ENCODE peak calls at places on chromosomes 16 and 17, in five cellular contexts. C is IMR-90; F is CD8-positive, alpha-beta memory T cell; Q is fibroblast of lung; H is heart right ventricle. K is an unnamed sample. For H3K4me1, the result is how much of the 10 kb centered on the place peaks cover.

GRCh38 chr17:82876149-82876548 is 36.3 kb upstream of the ZNF750 start:
- DNase-seq in C (peak), F (no peak), Q (peak), H (no peak), K (no peak)

GRCh38 chr16:87133966-87134945 is 182.9 kb downstream of the C16orf95 start:
- DNase-seq in F (no peak), Q (no peak), H (no peak), C (no peak), K (no peak)

GRCh38 chr16:84226026-84226425 is 13.8 kb downstream of the KCNG4 start:
- DNase-seq in H (no peak), Q (no peak), C (no peak), F (no peak), K (no peak)

GRCh38 chr17:31508310-31509094 is 117.0 kb downstream of the RAB11FIP4 start:
- DNase-seq in Q (no peak), H (no peak), F (peak), C (peak), K (no peak)

GRCh38 chr17:1736348-1737281 is 6.1 kb upstream of the SERPINF2 start:
- DNase-seq in Q (peak), H (peak), C (peak), F (no peak), K (peak)

GRCh38 chr16:22255335-22255734 is 41.9 kb upstream of the POLR3E start:
- DNase-seq in Q (no peak), H (no peak), C (no peak), F (no peak), K (no peak)

GRCh38 chr17:74043976-74044375 is 159.5 kb upstream of the RPL38 start:
- DNase-seq in F (no peak), H (no peak), Q (no peak), C (no peak), K (no peak)

GRCh38 chr16:67169642-67170167 is 633 bp upstream of the NOL3 start:
- DNase-seq in H (no peak), Q (peak), C (no peak), F (no peak), K (no peak)

GRCh38 chr16:18802755-18803218 is 1.4 kb upstream of the ARL6IP1 start:
- DNase-seq in H (no peak), C (no peak), F (no peak), Q (no peak), K (no peak)
- H3K4me1 ChIP-seq in H (under half), C (under half), F (under half), Q (under half), K (half or more)

DNA sequence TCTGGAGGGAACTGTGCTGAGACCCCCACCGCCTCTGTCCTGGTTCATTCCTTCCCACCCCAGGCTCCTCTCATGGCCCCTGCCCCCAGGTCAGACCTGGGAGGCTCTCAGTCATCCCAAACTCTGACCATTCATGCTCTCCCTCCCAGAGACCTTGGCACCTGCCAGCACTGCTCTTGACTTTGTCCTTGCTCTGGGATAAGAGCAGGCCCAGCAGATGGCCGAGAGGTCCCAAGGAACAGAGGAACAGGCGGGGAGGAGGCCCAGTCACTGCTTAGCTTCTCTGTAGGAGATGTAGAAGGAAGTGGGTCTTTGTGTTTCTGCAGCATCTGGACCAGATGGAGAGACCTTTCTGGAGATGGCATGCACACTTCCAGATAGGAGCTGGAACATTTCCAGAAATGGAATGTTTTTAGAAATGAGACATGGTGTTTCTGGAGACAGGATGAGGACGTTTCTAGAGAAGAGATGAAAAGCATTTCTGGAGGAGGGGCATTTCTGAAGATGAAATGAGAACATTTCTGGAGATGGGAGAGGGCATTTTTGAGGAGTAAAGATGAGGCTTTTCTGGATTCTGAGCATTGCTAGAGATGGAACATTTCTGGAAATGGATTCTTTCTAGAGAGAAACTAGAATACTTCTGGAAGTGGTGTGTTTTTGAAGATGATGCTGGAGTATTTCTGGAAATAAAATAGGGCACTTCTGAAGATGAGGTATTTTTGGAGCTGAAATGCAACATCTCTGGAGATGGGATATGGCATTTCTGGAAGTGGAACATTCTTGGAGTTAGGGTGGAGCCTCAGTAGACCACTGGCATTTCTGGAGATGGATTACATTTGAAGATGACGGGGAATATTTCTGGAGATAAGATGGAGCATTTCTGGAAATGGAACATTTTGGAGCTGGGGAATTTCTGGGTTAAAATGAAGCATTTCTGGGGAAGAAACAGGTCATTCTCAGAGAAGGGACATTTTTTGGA is 55.2 kb downstream of the RAI1 start:
- DNase-seq in H (no peak), C (peak), F (no peak), Q (peak), K (no peak)
- H3K27ac ChIP-seq in H (no peak), C (no peak), F (no peak), Q (no peak), K (no peak)

DNA sequence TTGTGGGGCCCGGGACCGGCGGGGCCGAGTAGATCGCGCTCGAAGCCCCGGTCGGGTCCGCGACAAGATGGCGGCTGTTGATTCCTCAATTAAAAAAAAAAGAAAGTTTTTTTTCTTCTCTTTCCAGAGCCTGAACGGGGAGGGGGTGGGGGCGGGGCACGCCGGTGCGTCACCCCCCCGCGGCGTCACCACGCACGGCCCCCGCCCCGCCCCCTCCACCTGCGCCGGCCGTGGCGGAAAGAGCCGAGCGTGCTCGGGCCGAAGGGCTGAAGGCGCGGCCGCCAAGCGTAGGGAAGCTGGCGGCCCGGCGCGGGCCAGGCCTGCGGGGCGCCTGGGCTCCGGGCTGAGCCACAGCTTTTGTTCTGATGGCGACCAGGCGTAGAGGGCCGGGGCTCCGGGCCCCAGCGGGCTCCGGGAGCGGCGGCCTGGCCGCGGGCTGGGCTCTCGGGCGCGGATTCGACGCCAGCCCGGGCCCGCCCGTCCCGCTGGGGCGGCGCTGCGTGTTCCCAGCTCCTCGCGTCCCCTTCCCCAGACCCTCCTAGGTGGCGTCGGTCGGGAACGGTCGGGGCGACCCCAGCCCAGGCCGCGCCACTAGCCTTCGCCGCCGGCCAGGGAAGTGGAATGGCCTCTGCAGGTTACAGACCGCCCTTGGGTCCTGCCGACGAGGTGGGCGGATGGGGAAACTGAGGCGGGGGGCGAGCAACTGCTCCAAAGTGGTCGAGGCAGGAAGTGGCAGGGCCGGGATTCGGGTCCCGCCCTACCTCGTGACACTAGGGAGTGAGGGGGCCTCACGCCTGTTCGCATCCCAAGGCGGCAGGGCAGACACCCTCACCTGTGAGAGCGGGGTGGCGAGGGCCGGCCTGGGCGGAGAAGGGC is at the start of gene CREBBP:
- DNase-seq in Q (peak), C (peak), H (peak), F (peak), K (peak)
- H3K4me1 ChIP-seq in Q (under half), C (under half), H (under half), F (under half), K (under half)

GRCh38 chr16:25078386-25078978 is 33.1 kb upstream of the LCMT1 start:
- DNase-seq in F (no peak), H (no peak), C (no peak), Q (no peak), K (no peak)
- H3K27ac ChIP-seq in F (no peak), H (no peak), C (no peak), Q (no peak), K (no peak)

K was measured in heart left ventricle.